ENCODE peak calls at places on chromosomes 7 and 10, in four cellular contexts. B is EH, W is foreskin fibroblast, X is neural crest cell. K is an unnamed sample.
A peak's percentile ranks its signal among the peaks of the same experiment; 100 is the strongest.

GRCh38 chr10:131242007-131242406 is 69.5 kb downstream of the TCERG1L start:
- DNase-seq in X (peak; percentile 58), B (no peak), W (no peak), K (no peak)

GRCh38 chr10:78342787-78343186 is 309.1 kb downstream of the RPS24 start:
- DNase-seq in W (no peak), B (no peak), X (no peak), K (no peak)

GRCh38 chr10:18008989-18009388 is 57.3 kb downstream of the SLC39A12 start:
- DNase-seq in W (no peak), B (no peak), X (no peak), K (no peak)

GRCh38 chr10:69413221-69413865 is 3.4 kb downstream of the TACR2 start:
- DNase-seq in W (peak; percentile 60), X (peak; percentile 58), B (peak; percentile 78), K (peak; percentile 80)

GRCh38 chr7:86667732-86668131 is 24.0 kb downstream of the GRM3 start:
- DNase-seq in W (no peak), X (no peak), B (no peak), K (no peak)

GRCh38 chr10:52940921-52941320 is 168.3 kb upstream of the MBL2 start:
- DNase-seq in W (no peak), B (no peak), X (no peak), K (no peak)

GRCh38 chr7:73738220-73738611 is 386 bp downstream of the ABHD11 start:
- DNase-seq in B (peak; percentile 67), X (peak; percentile 26), W (peak; percentile 37), K (peak; percentile 82)

GRCh38 chr10:92239600-92240288 is 51.1 kb downstream of the CPEB3 start:
- DNase-seq in W (no peak), X (peak; percentile 42), B (peak; percentile 56), K (peak; percentile 45)

GRCh38 chr10:93947524-93947923 is 46.2 kb upstream of the PLCE1 start:
- DNase-seq in X (no peak), B (no peak), W (no peak), K (no peak)

GRCh38 chr7:22090512-22090911 is 144.8 kb upstream of the CDCA7L start:
- DNase-seq in X (no peak), W (no peak), B (no peak), K (no peak)

GRCh38 chr10:86083664-86084175 is 282.9 kb downstream of the GRID1 start:
- DNase-seq in B (no peak), W (no peak), X (no peak), K (no peak)

GRCh38 chr7:45189151-45189970 is 31.8 kb downstream of the RAMP3 start:
- DNase-seq in X (no peak), W (no peak), B (no peak), K (no peak)

GRCh38 chr10:7773845-7774801 is 13.7 kb downstream of the KIN start:
- DNase-seq in B (no peak), W (no peak), X (no peak), K (no peak)

GRCh38 chr7:92831716-92832622 is 4.4 kb downstream of the CDK6 start:
- DNase-seq in B (peak; percentile 95), W (peak; percentile 90), X (no peak), K (peak; percentile 55)

GRCh38 chr10:31262672-31263071 is 56.3 kb upstream of the ZEB1 start:
- DNase-seq in X (no peak), W (peak; percentile 76), B (peak; percentile 84), K (peak; percentile 60)

GRCh38 chr10:129063212-129063611 is 403.8 kb upstream of the MGMT start:
- DNase-seq in X (no peak), B (no peak), W (no peak), K (no peak)

GRCh38 chr10:24665001-24665400 is 58.7 kb downstream of the ARHGAP21 start:
- DNase-seq in W (no peak), X (no peak), B (no peak), K (no peak)

GRCh38 chr10:23343591-23344225 is 889 bp downstream of the C10orf67 start:
- DNase-seq in B (peak; percentile 57), W (peak; percentile 21), X (peak; percentile 77), K (no peak)

GRCh38 chr10:80202934-80203834 is 2.2 kb downstream of the ANXA11 start:
- DNase-seq in B (peak; percentile 96), W (peak; percentile 83), X (no peak), K (peak; percentile 85)

GRCh38 chr7:117781707-117782106 is 91.5 kb downstream of the CTTNBP2 start:
- DNase-seq in W (no peak), X (no peak), B (no peak), K (no peak)

GRCh38 chr10:7767209-7767608 is 20.6 kb downstream of the KIN start:
- DNase-seq in X (no peak), B (peak; percentile 56), W (peak; percentile 15), K (no peak)

GRCh38 chr7:28980504-28981281 is 22.6 kb upstream of the TRIL start:
- DNase-seq in B (peak; percentile 36), X (no peak), W (no peak), K (no peak)

GRCh38 chr7:93430917-93431588 is 143.5 kb downstream of the CALCR start:
- DNase-seq in W (no peak), B (no peak), X (no peak), K (no peak)

GRCh38 chr10:31709028-31709427 is 219.6 kb downstream of the ARHGAP12 start:
- DNase-seq in B (peak; percentile 16), X (no peak), W (no peak), K (no peak)

GRCh38 chr7:22116451-22117027 is 170.8 kb upstream of the CDCA7L start:
- DNase-seq in X (no peak), B (peak; percentile 23), W (no peak), K (peak; percentile 19)

GRCh38 chr10:69994262-69994661 is 58.4 kb upstream of the MACROH2A2 start:
- DNase-seq in X (no peak), W (no peak), B (peak; percentile 75), K (peak; percentile 66)

GRCh38 chr10:103942866-103943265 is 24.1 kb upstream of the SLK start:
- DNase-seq in B (no peak), X (no peak), W (no peak), K (no peak)

GRCh38 chr10:59839576-59839975 is 66.8 kb downstream of the CCDC6 start:
- DNase-seq in B (peak; percentile 84), X (no peak), W (no peak), K (peak; percentile 77)

GRCh38 chr7:30660331-30661255 is 21.7 kb downstream of the CRHR2 start:
- DNase-seq in X (no peak), B (no peak), W (no peak), K (no peak)

GRCh38 chr10:119198438-119198837 is 8.9 kb upstream of the GRK5 start:
- DNase-seq in B (no peak), X (no peak), W (no peak), K (no peak)

GRCh38 chr10:114413398-114413797 is 9.1 kb upstream of the AFAP1L2 start:
- DNase-seq in X (no peak), W (no peak), B (no peak), K (no peak)

K was measured in AG08395.